ENCODE peak calls at places on chromosomes 11 and 22, in seven cellular contexts. J, N, U, D, K, Y and F are unnamed samples.

GRCh38 chr22:17554814-17555213 is 8.5 kb upstream of the SLC25A18 start:
- DNase-seq in D (no peak), Y (no peak), U (no peak), K (no peak), J (no peak), N (no peak), F (no peak)

GRCh38 chr22:25714739-25715138 is 27.2 kb upstream of the MYO18B start:
- DNase-seq in Y (no peak), N (no peak), U (no peak), J (no peak), K (no peak), D (no peak), F (no peak)

GRCh38 chr11:69351460-69351859 is 57.5 kb downstream of the MYEOV start:
- DNase-seq in D (peak), N (peak), Y (no peak), K (peak), U (no peak), J (no peak), F (peak)

GRCh38 chr11:133681901-133682300 is 149.6 kb upstream of the OPCML start:
- DNase-seq in K (no peak), N (no peak), Y (no peak), U (no peak), D (peak), J (peak), F (no peak)

GRCh38 chr11:45305874-45306623 is 19.9 kb upstream of the SYT13 start:
- DNase-seq in Y (no peak), N (no peak), J (no peak), D (no peak), U (no peak), K (no peak), F (no peak)

GRCh38 chr11:103433380-103433779 is 324.2 kb downstream of the DYNC2H1 start:
- DNase-seq in U (no peak), Y (no peak), D (peak), N (peak), J (no peak), K (peak), F (peak)

GRCh38 chr11:95087171-95087570 is 2.5 kb upstream of the ENDOD1 start:
- DNase-seq in N (no peak), Y (no peak), D (no peak), J (no peak), U (no peak), K (no peak), F (no peak)

GRCh38 chr11:19987243-19987870 is 172.9 kb downstream of the DBX1 start:
- DNase-seq in K (peak), Y (no peak), J (no peak), U (no peak), D (peak), N (no peak), F (no peak)

DNA sequence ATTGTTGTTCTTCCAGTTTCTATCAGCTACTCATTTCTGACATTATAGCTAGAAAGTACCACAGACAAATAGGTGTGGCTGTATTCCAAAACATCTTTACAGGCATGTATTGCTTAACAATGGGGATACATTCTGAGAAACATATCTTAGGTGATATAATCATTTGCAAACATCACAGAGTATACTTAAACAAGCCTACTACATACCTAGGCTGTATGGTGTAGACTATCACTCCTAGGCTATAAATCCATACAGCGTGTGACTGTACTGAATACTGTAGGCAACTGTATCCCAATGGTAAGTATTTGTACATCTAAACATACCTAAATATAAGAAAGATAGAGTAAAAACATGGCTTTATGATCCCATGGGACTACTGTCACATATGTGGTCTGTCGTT is 231.8 kb downstream of the ETS1 start:
- DNase-seq in K (peak), Y (no peak), N (no peak), U (no peak), J (no peak), D (no peak), F (no peak)
- H2BK5ac ChIP-seq in K (no peak), Y (no peak), N (no peak), U (no peak), J (no peak), D (no peak), F (no peak)

GRCh38 chr11:9693801-9694553 is 30.1 kb downstream of the SWAP70 start:
- DNase-seq in K (no peak), U (no peak), J (no peak), N (no peak), D (peak), Y (no peak), F (no peak)
- H2BK5ac ChIP-seq in K (no peak), U (no peak), J (no peak), N (no peak), D (no peak), Y (no peak), F (no peak)

GRCh38 chr11:128290106-128290840 is 297.1 kb downstream of the ETS1 start:
- DNase-seq in K (peak), Y (no peak), J (peak), U (peak), N (peak), D (peak), F (peak)
- H2BK5ac ChIP-seq in K (peak), Y (no peak), J (no peak), U (no peak), N (no peak), D (no peak), F (no peak)

GRCh38 chr22:42519544-42520237 is at the start of gene RRP7A:
- DNase-seq in J (peak), Y (no peak), U (peak), N (peak), D (peak), K (peak), F (peak)
- H2BK5ac ChIP-seq in J (no peak), Y (no peak), U (no peak), N (no peak), D (no peak), K (peak), F (peak)

GRCh38 chr11:34586655-34587281 is 34.1 kb upstream of the EHF start:
- DNase-seq in N (no peak), J (no peak), Y (no peak), D (no peak), U (no peak), K (no peak), F (no peak)

GRCh38 chr11:34587282-34587677 is 33.6 kb upstream of the EHF start:
- DNase-seq in U (no peak), Y (no peak), K (peak), J (no peak), D (no peak), N (no peak), F (no peak)

GRCh38 chr11:34588023-34588422 is 32.9 kb upstream of the EHF start:
- DNase-seq in J (no peak), N (no peak), U (no peak), K (peak), D (no peak), Y (no peak), F (no peak)

GRCh38 chr11:34585304-34585869 is 35.5 kb upstream of the EHF start:
- DNase-seq in K (no peak), U (no peak), Y (no peak), D (no peak), N (no peak), J (no peak), F (no peak)

DNA sequence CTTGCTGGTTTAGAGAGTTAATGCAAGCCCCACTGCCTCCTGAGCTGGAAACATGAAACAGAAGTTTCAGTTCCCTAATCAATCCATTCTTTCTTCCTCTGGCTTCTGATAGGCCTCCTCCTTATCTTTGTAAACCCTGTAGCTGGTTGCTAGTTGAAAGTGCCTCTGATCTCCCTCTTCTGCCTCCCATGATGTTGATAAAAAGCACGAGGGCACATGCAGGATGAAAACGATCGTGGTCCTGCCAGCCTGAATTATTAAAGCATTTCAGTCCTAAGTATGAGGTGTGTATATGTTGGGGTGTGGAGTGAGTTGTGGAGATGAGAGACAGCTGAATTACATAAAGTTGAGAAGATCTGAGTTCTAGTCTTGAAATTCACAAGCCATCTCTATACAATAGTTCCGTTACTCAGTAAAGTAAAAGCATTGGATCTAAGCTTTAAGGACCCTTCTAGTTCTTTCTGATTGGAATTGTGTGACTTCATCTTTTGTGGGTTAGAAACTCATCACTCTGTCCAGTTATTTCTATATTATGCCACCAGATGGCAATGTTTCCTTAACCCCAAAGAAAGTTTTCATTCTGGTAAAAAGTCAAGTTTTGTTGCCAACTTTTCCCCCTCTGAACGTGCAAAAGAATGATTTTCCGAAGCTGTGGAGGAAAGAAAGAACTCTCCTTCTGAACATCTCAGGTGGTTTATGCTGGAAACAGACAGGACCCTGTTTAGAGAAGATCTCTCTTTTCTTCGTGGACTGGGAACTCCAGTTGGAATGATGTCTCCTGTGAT is 34.8 kb upstream of the EHF start:
- DNase-seq in U (peak), N (peak), J (no peak), K (peak), D (peak), Y (no peak), F (peak)
- H2BK5ac ChIP-seq in U (no peak), N (no peak), J (no peak), K (no peak), D (no peak), Y (no peak), F (peak)

GRCh38 chr11:115379528-115379927 is 124.7 kb downstream of the CADM1 start:
- DNase-seq in U (no peak), K (no peak), Y (no peak), J (no peak), D (no peak), N (no peak), F (peak)

GRCh38 chr11:115384236-115384635 is 120.0 kb downstream of the CADM1 start:
- DNase-seq in U (no peak), K (no peak), Y (no peak), J (no peak), D (no peak), N (no peak), F (no peak)

GRCh38 chr11:115377882-115378296 is 126.3 kb downstream of the CADM1 start:
- DNase-seq in Y (no peak), N (no peak), D (no peak), K (no peak), U (no peak), J (no peak), F (peak)

GRCh38 chr11:115385211-115385610 is 119.0 kb downstream of the CADM1 start:
- DNase-seq in U (no peak), N (no peak), Y (no peak), J (no peak), K (no peak), D (no peak), F (peak)

DNA sequence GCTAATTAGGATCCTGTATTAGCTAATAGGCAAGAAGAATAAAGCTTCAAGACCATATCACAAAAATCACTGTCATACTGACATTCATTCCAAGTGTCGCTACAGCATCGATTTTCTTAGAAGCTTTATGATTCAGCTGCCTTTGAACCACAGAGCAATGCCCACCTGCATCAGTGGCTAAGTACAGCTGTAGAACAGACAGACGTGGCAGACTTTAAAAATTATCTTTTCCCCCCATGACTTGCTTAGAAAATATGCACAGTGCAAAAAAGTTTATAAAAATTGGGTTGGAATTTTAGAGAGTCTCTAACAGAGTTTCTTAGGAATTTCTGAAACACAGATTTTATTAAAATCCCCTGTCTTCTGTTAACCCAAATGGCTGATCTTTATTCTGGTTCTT is 120.8 kb downstream of the CADM1 start:
- DNase-seq in D (no peak), N (no peak), U (no peak), J (no peak), K (no peak), Y (no peak), F (peak)
- H2BK5ac ChIP-seq in D (no peak), N (no peak), U (no peak), J (no peak), K (no peak), Y (no peak), F (no peak)

DNA sequence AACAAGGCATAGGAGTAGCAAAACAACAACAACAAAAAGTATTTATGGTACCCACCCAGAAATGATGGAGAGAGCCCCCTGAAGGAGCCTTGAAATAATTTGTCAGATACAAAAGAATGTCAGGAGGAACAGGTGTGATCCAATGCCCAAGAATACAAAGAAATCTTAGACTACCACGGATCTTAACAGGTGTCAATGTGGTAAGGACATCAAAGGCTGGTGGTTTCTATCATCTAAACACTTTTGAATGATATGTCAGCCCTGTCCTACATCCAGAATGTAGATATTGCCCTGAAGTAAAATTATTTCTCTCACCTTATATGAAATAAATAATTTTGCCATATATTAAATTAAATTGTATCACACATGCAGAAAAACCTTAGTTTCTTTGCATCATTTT is 386.4 kb upstream of the ANO5 start:
- DNase-seq in D (no peak), J (no peak), Y (no peak), N (no peak), K (no peak), U (no peak), F (no peak)
- H2BK5ac ChIP-seq in D (no peak), J (no peak), Y (no peak), N (no peak), K (no peak), U (no peak), F (no peak)

GRCh38 chr11:128911239-128911638 is 20.1 kb downstream of the KCNJ5 start:
- DNase-seq in J (no peak), Y (no peak), D (no peak), N (no peak), U (no peak), K (no peak), F (no peak)
- H2BK5ac ChIP-seq in J (no peak), Y (no peak), D (no peak), N (no peak), U (no peak), K (no peak), F (no peak)

GRCh38 chr11:46590740-46591606 is 2.9 kb downstream of the AMBRA1 start:
- DNase-seq in J (no peak), N (no peak), Y (no peak), U (no peak), D (no peak), K (peak), F (no peak)
- H2BK5ac ChIP-seq in J (no peak), N (no peak), Y (no peak), U (no peak), D (no peak), K (no peak), F (no peak)